ENCODE peak calls at places on chromosome 10, in seven cellular contexts. Z, B, D, C, M, N and G are unnamed samples. For H3K4me1, the result is how much of the 10 kb centered on the place peaks cover.

GRCh38 chr10:10542368-10542961 is 475.2 kb upstream of the CELF2 start:
- DNase-seq in Z (no peak), B (no peak), D (no peak), C (no peak), M (no peak), N (no peak), G (no peak)

GRCh38 chr10:132571565-132572544 is 34.3 kb downstream of the INPP5A start:
- DNase-seq in Z (peak), B (peak), D (peak), C (peak), M (no peak), N (peak), G (no peak)

GRCh38 chr10:63217120-63217605 is 84.0 kb downstream of the NRBF2 start:
- DNase-seq in Z (no peak), B (no peak), D (no peak), C (no peak), M (no peak), N (peak), G (no peak)

GRCh38 chr10:12606461-12606860 is 257.1 kb downstream of the CAMK1D start:
- DNase-seq in Z (no peak), B (no peak), D (no peak), C (peak), M (no peak), N (no peak), G (no peak)

GRCh38 chr10:75015440-75015839 is 96.0 kb upstream of the SAMD8 start:
- DNase-seq in Z (no peak), B (no peak), D (no peak), C (no peak), M (no peak), N (no peak), G (no peak)

GRCh38 chr10:33258951-33259350 is 75.5 kb downstream of the NRP1 start:
- DNase-seq in Z (no peak), B (no peak), D (no peak), C (no peak), M (no peak), N (no peak), G (no peak)

GRCh38 chr10:21993360-21994001 is 10.0 kb downstream of the DNAJC1 start:
- DNase-seq in Z (no peak), B (no peak), D (no peak), C (no peak), M (no peak), N (peak), G (no peak)

GRCh38 chr10:87845624-87846377 is 17.5 kb downstream of the KLLN start:
- DNase-seq in Z (no peak), B (no peak), D (no peak), C (no peak), M (no peak), N (no peak), G (no peak)

GRCh38 chr10:17023386-17024298 is 106.0 kb downstream of the CUBN start:
- DNase-seq in Z (no peak), B (peak), D (peak), C (peak), M (peak), N (peak), G (no peak)

GRCh38 chr10:58918887-58919286 is 257.6 kb upstream of the PHYHIPL start:
- DNase-seq in Z (no peak), B (no peak), D (no peak), C (no peak), M (no peak), N (no peak), G (no peak)

GRCh38 chr10:132834891-132835847 is 49.2 kb upstream of the NKX6-2 start:
- DNase-seq in Z (no peak), B (peak), D (no peak), C (no peak), M (no peak), N (no peak), G (peak)

GRCh38 chr10:101814466-101815041 is 3.7 kb downstream of the OGA start:
- DNase-seq in Z (no peak), B (no peak), D (no peak), C (no peak), M (no peak), N (no peak), G (no peak)

GRCh38 chr10:9986786-9987185 is 1030.9 kb upstream of the CELF2 start:
- DNase-seq in Z (no peak), B (no peak), D (no peak), C (no peak), M (no peak), N (no peak), G (no peak)

GRCh38 chr10:77159538-77160110 is 478.0 kb downstream of the KCNMA1 start:
- DNase-seq in Z (no peak), B (no peak), D (no peak), C (no peak), M (no peak), N (no peak), G (no peak)

GRCh38 chr10:78691301-78692030 is 377.3 kb upstream of the ZMIZ1 start:
- DNase-seq in Z (no peak), B (no peak), D (no peak), C (no peak), M (no peak), N (no peak), G (no peak)

GRCh38 chr10:24457661-24458318 is 248.9 kb downstream of the KIAA1217 start:
- DNase-seq in Z (no peak), B (no peak), D (peak), C (no peak), M (no peak), N (no peak), G (peak)

GRCh38 chr10:116082211-116082610 is 190.8 kb downstream of the GFRA1 start:
- DNase-seq in Z (no peak), B (no peak), D (no peak), C (no peak), M (no peak), N (no peak), G (no peak)

GRCh38 chr10:28676297-28676967 is 889 bp upstream of the BAMBI start:
- DNase-seq in Z (no peak), B (peak), D (peak), C (peak), M (no peak), N (peak), G (peak)

GRCh38 chr10:91410638-91411367 is 659 bp downstream of the HECTD2 start:
- DNase-seq in Z (no peak), B (no peak), D (no peak), C (no peak), M (peak), N (no peak), G (peak)

GRCh38 chr10:72808001-72808400 is 85.5 kb upstream of the OIT3 start:
- DNase-seq in Z (no peak), B (no peak), D (no peak), C (no peak), M (no peak), N (no peak), G (no peak)

GRCh38 chr10:46544989-46545791 is 11.3 kb downstream of the GPRIN2 start:
- DNase-seq in Z (no peak), B (peak), D (peak), C (peak), M (peak), N (peak), G (peak)

GRCh38 chr10:72087969-72088878 is at the start of gene SPOCK2:
- DNase-seq in Z (no peak), B (no peak), D (no peak), C (peak), M (peak), N (peak), G (no peak)

DNA sequence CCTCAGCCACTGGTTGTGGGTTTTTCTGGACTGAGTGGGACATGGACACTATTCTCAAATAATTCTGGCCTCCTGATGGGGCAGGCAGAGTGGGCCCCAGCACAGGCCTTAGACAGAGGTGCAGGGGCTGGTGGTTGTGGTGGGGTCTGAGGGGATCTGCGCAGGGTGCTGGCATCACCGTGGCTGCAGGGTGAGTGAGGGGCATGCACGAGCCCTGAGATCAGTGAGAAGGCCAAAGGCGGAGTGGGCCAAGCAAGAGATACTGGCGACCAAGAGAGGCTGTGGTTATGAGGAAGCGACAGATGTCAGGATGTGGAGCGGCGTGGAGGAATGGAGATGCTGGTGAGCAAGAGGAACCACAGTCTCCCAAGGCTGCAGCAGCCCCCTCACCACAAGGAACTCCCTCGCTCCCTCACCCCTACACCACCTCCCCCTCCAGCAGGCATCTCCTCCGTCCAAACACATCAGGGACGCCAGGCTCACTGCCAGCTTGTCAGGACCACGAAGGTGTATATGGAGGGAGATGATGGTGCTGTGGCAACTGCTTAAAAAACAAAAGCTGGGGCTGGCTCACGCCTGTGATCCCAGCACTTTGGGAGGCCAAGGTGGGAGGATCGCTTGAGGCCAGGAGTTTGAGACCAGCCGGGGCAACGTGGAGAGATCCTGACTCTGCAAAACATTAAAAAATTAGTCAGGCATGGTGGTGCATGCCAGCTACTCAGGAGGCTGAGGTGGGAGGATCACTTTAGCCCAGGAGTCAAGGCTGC is 9.6 kb downstream of the PRF1 start:
- DNase-seq in Z (no peak), B (no peak), D (no peak), C (no peak), M (peak), N (no peak), G (no peak)
- TF ChIP-seq POLR2AphosphoS5 in Z (no peak), B (no peak), D (no peak), C (no peak), M (no peak), N (no peak), G (no peak)

GRCh38 chr10:129136866-129137415 is 330.1 kb upstream of the MGMT start:
- DNase-seq in Z (no peak), B (no peak), D (no peak), C (no peak), M (no peak), N (no peak), G (no peak)
- H3K4me3 ChIP-seq in Z (no peak), B (no peak), D (no peak), C (no peak), M (no peak), N (no peak), G (no peak)

DNA sequence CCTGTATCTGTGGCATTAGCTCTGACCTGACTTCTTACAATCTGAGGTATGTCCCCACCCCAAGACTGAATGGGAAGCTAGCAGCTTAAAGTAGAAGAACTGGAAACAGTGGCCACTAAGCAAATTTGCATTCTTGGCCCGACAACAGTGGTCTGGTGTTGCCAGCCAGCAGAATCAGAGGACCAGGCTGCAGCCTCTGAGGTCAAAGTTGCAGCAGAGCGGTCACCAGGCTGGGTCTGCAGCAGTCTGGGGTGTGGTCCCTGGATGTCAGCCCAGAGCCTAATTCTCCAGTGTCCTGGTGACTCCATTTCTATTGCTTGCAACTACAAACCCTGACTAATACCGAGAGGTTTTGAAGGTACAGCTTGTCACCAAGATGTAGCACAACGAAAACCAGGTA is 26.2 kb downstream of the FAM107B start:
- DNase-seq in Z (no peak), B (peak), D (peak), C (no peak), M (no peak), N (no peak), G (no peak)
- H3K4me1 ChIP-seq in Z (under half), B (under half), D (under half), C (under half), M (under half), N (under half), G (under half)

GRCh38 chr10:69409968-69410367 is 6.8 kb downstream of the TACR2 start:
- DNase-seq in Z (no peak), B (no peak), D (no peak), C (peak), M (peak), N (no peak), G (no peak)

GRCh38 chr10:69409176-69409495 is 7.6 kb downstream of the TACR2 start:
- DNase-seq in Z (no peak), B (no peak), D (no peak), C (no peak), M (no peak), N (no peak), G (no peak)

GRCh38 chr10:69406816-69407580 is 9.7 kb downstream of the TACR2 start:
- DNase-seq in Z (no peak), B (no peak), D (no peak), C (no peak), M (no peak), N (no peak), G (no peak)

GRCh38 chr10:69407621-69408301 is 9.0 kb downstream of the TACR2 start:
- DNase-seq in Z (no peak), B (no peak), D (no peak), C (no peak), M (no peak), N (peak), G (no peak)

DNA sequence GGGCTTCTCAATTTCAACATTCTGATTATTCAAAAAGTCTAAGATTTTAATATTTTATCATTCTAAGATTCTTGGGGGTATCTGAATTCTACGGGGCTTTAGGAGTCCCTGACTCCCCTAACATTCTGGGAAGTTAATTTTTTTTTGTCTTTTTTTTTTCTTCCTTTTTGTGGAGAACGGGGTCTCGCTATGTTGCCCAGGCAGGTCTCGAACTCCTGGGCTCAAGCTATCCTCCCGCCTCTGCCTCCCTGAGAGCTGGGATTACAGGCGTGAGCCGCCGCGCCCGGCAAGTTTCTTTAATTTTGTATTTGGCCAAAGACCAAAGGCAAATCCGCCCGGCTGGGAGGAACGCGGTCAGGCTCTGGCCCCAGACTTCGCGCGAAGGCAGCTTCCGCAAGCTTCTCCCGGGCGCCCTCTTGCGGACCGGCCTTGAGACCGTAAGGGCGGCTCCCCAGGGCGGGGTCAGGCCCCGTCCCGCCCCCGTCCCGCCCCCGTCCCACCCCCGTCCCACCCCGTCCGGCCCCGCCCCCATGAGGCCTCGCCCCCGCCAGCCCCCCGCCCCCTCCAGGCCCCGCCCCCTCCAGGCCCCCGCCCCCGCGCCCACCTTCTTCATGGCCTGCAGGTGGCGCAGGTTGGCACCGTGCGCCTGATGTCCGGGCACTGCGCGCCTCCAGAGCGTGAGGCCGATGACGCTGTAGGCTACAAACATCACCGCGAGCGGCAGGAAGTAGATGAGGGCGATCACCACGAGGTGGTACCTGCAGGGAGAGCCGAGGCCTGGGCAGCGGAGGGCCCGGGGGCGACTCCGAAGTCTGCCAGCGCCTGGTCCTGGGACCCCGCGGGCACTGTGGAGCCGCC is 8.2 kb downstream of the TACR2 start:
- DNase-seq in Z (peak), B (peak), D (peak), C (peak), M (peak), N (peak), G (peak)
- TF ChIP-seq POLR2AphosphoS5 in Z (peak), B (peak), D (peak), C (peak), M (peak), N (peak), G (no peak)